ENCODE peak calls at places on chromosomes 11 and 22, in seven cellular contexts. X, K, A, Z, B, L and C are unnamed samples.

GRCh38 chr11:106398396-106399074 is 321.1 kb downstream of the AASDHPPT start:
- DNase-seq in X (no peak), K (no peak), A (no peak), Z (no peak), B (no peak), L (no peak), C (peak; percentile 46)

GRCh38 chr11:39236916-39237315 is 2222.5 kb downstream of the LRRC4C start:
- DNase-seq in X (no peak), K (peak; percentile 23), A (no peak), Z (no peak), B (no peak), L (no peak), C (no peak)

GRCh38 chr11:86559311-86559945 is 113.0 kb downstream of the ME3 start:
- DNase-seq in X (peak; percentile 90), K (no peak), A (peak; percentile 47), Z (no peak), B (no peak), L (peak; percentile 68), C (peak; percentile 94)

GRCh38 chr22:24521791-24522245 is 26.7 kb downstream of the UPB1 start:
- DNase-seq in X (peak; percentile 51), K (peak; percentile 75), A (no peak), Z (no peak), B (peak; percentile 67), L (no peak), C (peak; percentile 59)

GRCh38 chr22:43964314-43964857 is 9.1 kb downstream of the SAMM50 start:
- DNase-seq in X (no peak), K (no peak), A (no peak), Z (no peak), B (no peak), L (no peak), C (no peak)

GRCh38 chr11:30239025-30239424 is 8.2 kb downstream of the FSHB start:
- DNase-seq in X (no peak), K (no peak), A (no peak), Z (no peak), B (no peak), L (no peak), C (no peak)

GRCh38 chr11:123561046-123561781 is 93.2 kb downstream of the SCN3B start:
- DNase-seq in X (peak; percentile 7), K (peak; percentile 58), A (peak; percentile 51), Z (no peak), B (no peak), L (peak; percentile 45), C (peak; percentile 32)

GRCh38 chr11:30317030-30317429 is 5.9 kb upstream of the ARL14EP start:
- DNase-seq in X (no peak), K (no peak), A (no peak), Z (no peak), B (peak; percentile 46), L (no peak), C (no peak)

GRCh38 chr22:49519117-49519737 is 308.4 kb downstream of the BRD1 start:
- DNase-seq in X (no peak), K (peak; percentile 26), A (no peak), Z (no peak), B (no peak), L (no peak), C (no peak)

GRCh38 chr11:126645206-126645605 is 289.7 kb downstream of the ST3GAL4 start:
- DNase-seq in X (no peak), K (no peak), A (no peak), Z (no peak), B (no peak), L (no peak), C (no peak)

GRCh38 chr11:60844870-60845221 is 2.9 kb downstream of the CCDC86 start:
- DNase-seq in X (no peak), K (no peak), A (no peak), Z (no peak), B (no peak), L (no peak), C (no peak)
- H3K4me3 ChIP-seq in X (peak overlapping the region; percentile 75), K (no peak overlapping the region), A (no peak overlapping the region), Z (no peak overlapping the region), B (peak overlapping the region; percentile 92), L (no peak overlapping the region), C (peak overlapping the region; percentile 96)

DNA sequence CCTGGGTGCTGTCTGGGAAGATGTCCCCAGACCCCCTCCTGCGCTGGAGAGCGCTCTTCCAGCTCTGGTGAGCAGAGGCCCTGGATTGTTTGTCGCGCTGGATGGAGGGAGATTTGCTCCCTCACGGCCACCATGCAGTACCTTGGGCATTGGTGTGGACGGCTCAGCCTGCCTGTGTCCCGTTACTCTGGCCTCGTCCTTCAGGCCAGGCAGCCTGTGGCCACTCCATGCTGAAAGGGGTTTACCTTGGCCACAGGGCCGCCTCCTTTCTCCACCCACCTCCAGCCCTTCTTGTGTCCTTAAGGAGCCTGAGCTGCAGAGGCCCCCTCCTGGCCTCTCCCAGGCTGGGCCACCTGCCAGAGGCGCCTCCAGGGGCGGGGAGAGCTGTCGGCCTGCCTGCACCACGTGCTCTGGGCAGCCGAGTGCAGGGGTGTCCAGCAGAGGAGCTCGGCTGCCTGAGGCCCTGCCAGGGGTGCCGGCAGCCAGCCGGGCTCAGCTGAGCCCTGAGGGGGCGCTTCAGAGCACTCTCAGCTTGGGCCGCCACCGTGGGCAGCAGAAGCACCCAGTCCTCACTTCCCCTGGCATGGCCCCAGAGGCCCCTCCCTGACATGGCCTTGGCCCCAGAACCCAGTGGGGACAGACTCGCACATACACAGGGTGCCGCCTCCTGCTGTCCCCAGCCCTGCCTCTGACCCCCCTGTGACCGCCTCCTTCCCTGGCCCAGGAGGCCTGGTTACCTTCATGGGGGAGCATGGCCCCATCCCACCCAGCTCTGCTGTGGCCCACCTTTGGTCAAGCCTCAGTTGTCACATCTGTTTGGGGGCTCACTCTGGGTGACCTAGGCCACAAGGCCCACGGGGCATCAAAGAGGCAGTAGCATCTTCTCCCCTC is 3.4 kb downstream of the CCND1 start:
- DNase-seq in X (peak; percentile 87), K (no peak), A (peak; percentile 82), Z (peak; percentile 86), B (no peak), L (peak; percentile 82), C (peak; percentile 93)
- TF ChIP-seq CTCF in X (peak; percentile 16), K (no peak), A (peak; percentile 63), Z (peak; percentile 50), B (no peak), L (peak; percentile 41), C (peak; percentile 59)

GRCh38 chr11:66291706-66292542 is at the start of gene TMEM151A:
- DNase-seq in X (no peak), K (peak; percentile 59), A (no peak), Z (no peak), B (no peak), L (no peak), C (no peak)
- H3K4me3 ChIP-seq in X (no peak within 1 kb of the TSS), K (peak within 1 kb of the TSS; percentile 53), A (peak within 1 kb of the TSS; percentile 60), Z (no peak within 1 kb of the TSS), B (no peak within 1 kb of the TSS), L (peak within 1 kb of the TSS; percentile 48), C (peak within 1 kb of the TSS; percentile 39)

DNA sequence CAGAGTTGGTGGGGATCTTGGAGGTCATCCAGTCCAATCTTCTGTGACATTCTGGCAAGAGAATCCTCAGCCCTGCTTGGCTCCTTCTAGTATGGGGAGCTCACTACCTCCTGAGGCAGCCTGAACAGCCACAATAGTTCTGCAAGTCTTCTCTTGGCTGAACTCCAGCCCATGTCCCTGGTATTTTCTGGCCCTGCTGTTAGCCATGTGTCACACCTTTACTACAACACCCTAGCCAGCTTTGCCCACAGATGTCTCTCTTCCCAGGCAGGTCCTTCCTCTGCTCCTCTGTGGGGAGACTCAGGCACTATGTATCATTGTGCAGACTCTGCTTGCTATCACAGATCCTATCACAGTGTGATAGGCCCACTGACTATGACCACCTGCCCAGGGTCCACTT is 297.7 kb downstream of the CTTN start:
- DNase-seq in X (no peak), K (no peak), A (no peak), Z (no peak), B (no peak), L (no peak), C (no peak)
- TF ChIP-seq CTCF in X (no peak), K (no peak), A (no peak), Z (no peak), B (no peak), L (no peak), C (no peak)

DNA sequence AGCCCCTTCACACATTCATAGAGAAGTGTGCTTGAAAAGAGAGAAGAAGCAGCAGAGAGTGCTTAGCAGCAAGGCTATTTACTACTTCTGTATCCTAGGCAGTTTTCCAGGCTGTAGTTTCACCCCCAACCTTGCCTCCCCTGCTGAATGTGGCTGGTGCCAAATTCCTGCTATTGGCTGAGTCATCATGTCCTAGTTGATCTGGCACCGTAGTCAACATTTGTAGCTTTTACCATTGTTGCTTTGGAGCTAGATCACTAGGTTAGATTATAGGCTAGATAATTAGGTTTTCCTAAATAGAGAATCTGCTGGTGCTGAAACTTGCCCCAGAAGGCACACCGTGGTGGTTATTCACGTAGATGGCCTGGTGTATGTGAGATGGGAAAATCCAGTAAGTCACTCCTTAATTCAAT is 32.7 kb downstream of the ARHGAP42 start:
- DNase-seq in X (peak; percentile 90), K (peak; percentile 45), A (no peak), Z (no peak), B (no peak), L (peak; percentile 80), C (peak; percentile 92)
- H3K4me3 ChIP-seq in X (no peak overlapping the region), K (peak overlapping the region; percentile 5), A (peak overlapping the region; percentile 38), Z (no peak overlapping the region), B (no peak overlapping the region), L (no peak overlapping the region), C (no peak overlapping the region)

GRCh38 chr11:32288276-32288675 is 147.1 kb downstream of the WT1 start:
- DNase-seq in X (no peak), K (peak; percentile 21), A (no peak), Z (no peak), B (no peak), L (no peak), C (no peak)
- TF ChIP-seq CTCF in X (no peak), K (peak; percentile 47), A (no peak), Z (peak; percentile 6), B (peak; percentile 4), L (no peak), C (no peak)

GRCh38 chr11:57763568-57763967 is 2.0 kb downstream of the CTNND1 start:
- DNase-seq in X (peak; percentile 59), K (peak; percentile 55), A (no peak), Z (no peak), B (no peak), L (no peak), C (peak; percentile 47)

GRCh38 chr11:57764972-57765371 is 3.4 kb downstream of the CTNND1 start:
- DNase-seq in X (no peak), K (no peak), A (no peak), Z (no peak), B (no peak), L (no peak), C (no peak)

GRCh38 chr11:57762235-57762866 is 749 bp downstream of the CTNND1 start:
- DNase-seq in X (no peak), K (peak; percentile 35), A (no peak), Z (no peak), B (no peak), L (no peak), C (no peak)

GRCh38 chr11:57761301-57762234 is at the start of gene CTNND1:
- DNase-seq in X (peak; percentile 98), K (peak; percentile 93), A (peak; percentile 84), Z (peak; percentile 96), B (no peak), L (peak; percentile 93), C (peak; percentile 99)

DNA sequence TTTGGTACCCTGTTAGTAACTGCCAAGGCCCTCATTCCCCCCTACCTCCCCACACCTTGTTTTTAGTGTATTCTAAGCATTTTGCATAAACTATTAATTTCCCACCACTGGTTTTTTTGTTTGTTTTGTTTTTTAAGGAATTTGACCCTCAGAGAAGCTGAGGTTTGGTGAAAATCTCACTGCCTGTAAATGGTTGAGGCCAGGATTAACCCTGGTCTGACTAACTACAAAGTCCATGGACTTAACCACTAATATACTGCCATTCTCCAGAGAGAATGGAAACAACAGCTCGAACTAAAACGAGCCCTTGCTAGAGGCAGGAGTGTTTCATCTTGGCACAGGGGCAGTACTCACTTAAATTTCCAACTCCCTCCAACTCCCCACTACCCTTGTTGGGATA is 2.9 kb downstream of the CTNND1 start:
- DNase-seq in X (no peak), K (no peak), A (no peak), Z (no peak), B (no peak), L (no peak), C (no peak)
- H3K4me3 ChIP-seq in X (peak overlapping the region; percentile 5), K (peak overlapping the region; percentile 90), A (peak overlapping the region; percentile 80), Z (peak overlapping the region; percentile 89), B (no peak overlapping the region), L (peak overlapping the region; percentile 70), C (peak overlapping the region; percentile 70)